ENCODE peak calls at places on chromosomes 4 and X, in seven cellular contexts. E, C, Q, R, I, A and W are unnamed samples.

GRCh38 chr4:7678318-7678852 is 243.7 kb upstream of the PSAPL1 start:
- DNase-seq in A (no peak), Q (no peak), C (no peak), I (no peak), R (no peak), E (no peak), W (no peak)

GRCh38 chrX:101744085-101744484 is 84.4 kb upstream of the ARMCX2 start:
- DNase-seq in I (no peak), A (no peak), Q (no peak), R (no peak), C (no peak), E (no peak), W (no peak)

GRCh38 chrX:119990409-119990994 is 47.0 kb upstream of the NKAP start:
- DNase-seq in R (no peak), Q (no peak), C (no peak), A (no peak), I (no peak), E (no peak), W (no peak)

GRCh38 chr4:142112451-142112850 is 476.1 kb downstream of the IL15 start:
- DNase-seq in Q (no peak), I (no peak), A (no peak), R (no peak), E (no peak), C (no peak), W (no peak)

GRCh38 chrX:109347618-109348017 is 134.3 kb downstream of the GUCY2F start:
- DNase-seq in Q (no peak), I (no peak), R (no peak), A (no peak), E (no peak), C (no peak), W (peak; percentile 4)

GRCh38 chr4:110198472-110199419 is at the start of gene ELOVL6:
- DNase-seq in I (peak; percentile 56), C (peak; percentile 79), R (peak; percentile 4), A (peak; percentile 31), Q (no peak), E (peak; percentile 62), W (peak; percentile 70)

GRCh38 chr4:83212041-83212851 is 72.4 kb downstream of the COQ2 start:
- DNase-seq in R (peak; percentile 60), C (no peak), I (peak; percentile 65), E (no peak), A (no peak), Q (peak; percentile 71), W (no peak)

GRCh38 chr4:173485164-173485563 is 44.9 kb downstream of the HAND2 start:
- DNase-seq in E (no peak), R (no peak), A (no peak), C (no peak), I (no peak), Q (no peak), W (no peak)

GRCh38 chrX:47751670-47752069 is 85.0 kb upstream of the ZNF81 start:
- DNase-seq in Q (peak; percentile 6), I (peak; percentile 43), C (no peak), E (peak; percentile 0), R (no peak), A (no peak), W (no peak)

GRCh38 chrX:3788494-3789233 is 75.2 kb upstream of the PRKX start:
- DNase-seq in Q (peak; percentile 2), A (no peak), I (no peak), C (no peak), R (no peak), E (no peak), W (no peak)

GRCh38 chr4:38601244-38601915 is 62.6 kb upstream of the KLF3 start:
- DNase-seq in C (no peak), Q (no peak), E (no peak), A (no peak), R (no peak), I (peak; percentile 49), W (peak; percentile 39)

GRCh38 chrX:132071260-132071659 is 48.2 kb downstream of the STK26 start:
- DNase-seq in E (no peak), R (no peak), I (no peak), C (no peak), A (no peak), Q (no peak), W (no peak)

GRCh38 chr4:87896020-87896621 is 63.4 kb downstream of the MEPE start:
- DNase-seq in I (no peak), Q (no peak), C (no peak), R (no peak), E (peak; percentile 1), A (no peak), W (peak; percentile 87)

GRCh38 chrX:54237014-54237413 is 54.0 kb upstream of the FAM120C start:
- DNase-seq in A (no peak), Q (no peak), E (no peak), R (no peak), I (no peak), C (no peak), W (no peak)

GRCh38 chr4:132169660-132170059 is 979.4 kb upstream of the PCDH10 start:
- DNase-seq in R (no peak), I (no peak), E (no peak), A (no peak), C (no peak), Q (no peak), W (no peak)

GRCh38 chrX:112819013-112819635 is 21.5 kb downstream of the AMOT start:
- DNase-seq in E (no peak), I (no peak), Q (no peak), C (no peak), R (no peak), A (no peak), W (peak; percentile 56)

GRCh38 chr4:78056265-78057129 is 626 bp upstream of the FRAS1 start:
- DNase-seq in R (no peak), Q (no peak), A (peak; percentile 57), C (peak; percentile 11), E (peak; percentile 74), I (peak; percentile 81), W (peak; percentile 78)

GRCh38 chr4:170743633-170744032 is 653.9 kb upstream of the AADAT start:
- DNase-seq in Q (no peak), I (no peak), A (no peak), R (no peak), E (no peak), C (no peak), W (no peak)

GRCh38 chrX:72050011-72050410 is 81.7 kb downstream of the RTL5 start:
- DNase-seq in E (no peak), A (no peak), I (no peak), C (no peak), Q (no peak), R (no peak), W (no peak)

GRCh38 chr4:65943076-65943475 is 272.8 kb upstream of the EPHA5 start:
- DNase-seq in I (no peak), A (no peak), E (peak; percentile 14), C (no peak), Q (no peak), R (no peak), W (peak; percentile 76)

GRCh38 chrX:1323315-1323714 is 13.3 kb upstream of the IL3RA start:
- DNase-seq in C (no peak), R (peak; percentile 34), I (peak; percentile 32), A (no peak), E (peak; percentile 36), Q (peak; percentile 46), W (no peak)

GRCh38 chrX:46597774-46598173 is 24.2 kb downstream of the CHST7 start:
- DNase-seq in Q (no peak), E (no peak), A (no peak), I (no peak), C (no peak), R (no peak), W (no peak)

GRCh38 chr4:5054532-5054931 is 3.3 kb downstream of the STK32B start:
- DNase-seq in Q (no peak), I (no peak), E (no peak), C (no peak), R (no peak), A (no peak), W (peak; percentile 54)

GRCh38 chr4:112099701-112100289 is 45.5 kb upstream of the FAM241A start:
- DNase-seq in Q (no peak), A (no peak), I (no peak), E (peak; percentile 66), R (no peak), C (no peak), W (peak; percentile 71)

GRCh38 chrX:70554081-70554480 is 109.4 kb downstream of the DLG3 start:
- DNase-seq in C (no peak), I (no peak), Q (no peak), E (peak; percentile 1), A (no peak), R (no peak), W (no peak)

GRCh38 chr4:108359936-108360681 is 191.4 kb upstream of the LEF1 start:
- DNase-seq in A (no peak), C (no peak), I (no peak), Q (no peak), R (no peak), E (no peak), W (no peak)

GRCh38 chrX:12894074-12894691 is 12.2 kb upstream of the TLR8 start:
- DNase-seq in A (no peak), I (peak; percentile 57), E (no peak), C (no peak), R (peak; percentile 22), Q (peak; percentile 46), W (no peak)

GRCh38 chr4:38621004-38621684 is 42.9 kb upstream of the KLF3 start:
- DNase-seq in E (peak; percentile 26), I (peak; percentile 67), C (no peak), A (no peak), Q (no peak), R (no peak), W (no peak)

GRCh38 chr4:151325320-151326246 is at the start of gene SH3D19:
- DNase-seq in E (peak; percentile 31), Q (no peak), C (peak; percentile 64), R (no peak), A (peak; percentile 23), I (peak; percentile 75), W (peak; percentile 37)

GRCh38 chr4:74635074-74635473 is 159.2 kb downstream of the BTC start:
- DNase-seq in I (no peak), E (no peak), R (no peak), A (no peak), C (no peak), Q (no peak), W (no peak)

GRCh38 chr4:153205028-153205648 is 895 bp downstream of the TRIM2 start:
- DNase-seq in Q (peak; percentile 39), C (no peak), A (no peak), R (peak; percentile 28), E (no peak), I (peak; percentile 47), W (no peak)

GRCh38 chrX:134725103-134725690 is 66.9 kb upstream of the PLAC1 start:
- DNase-seq in C (no peak), R (no peak), A (no peak), E (no peak), Q (no peak), I (no peak), W (no peak)

GRCh38 chr4:41432889-41433288 is 105.1 kb upstream of the LIMCH1 start:
- DNase-seq in C (no peak), Q (no peak), A (no peak), I (no peak), E (peak; percentile 35), R (no peak), W (peak; percentile 83)